ENCODE peak calls at places on chromosome 11, in four cellular contexts. R is NCI-H1417, S is GM03348, Z is HEK293T. C is an unnamed sample.

GRCh38 chr11:2143652-2144548 is 4.7 kb upstream of the IGF2 start:
- DNase-seq in R (peak; percentile 54), S (no peak), Z (no peak), C (no peak)

GRCh38 chr11:49302360-49302759 is 94.0 kb upstream of the FOLH1 start:
- DNase-seq in Z (no peak), R (no peak), S (no peak), C (no peak)

GRCh38 chr11:66363805-66364535 is 7.6 kb downstream of the SLC29A2 start:
- DNase-seq in S (peak; percentile 49), R (peak; percentile 17), Z (peak; percentile 85), C (peak; percentile 45)

GRCh38 chr11:85947431-85948272 is 92.5 kb downstream of the CCDC83 start:
- DNase-seq in R (no peak), S (peak; percentile 70), Z (no peak), C (no peak)

GRCh38 chr11:100403817-100404216 is 283.3 kb upstream of the ARHGAP42 start:
- DNase-seq in R (no peak), S (no peak), Z (no peak), C (no peak)

GRCh38 chr11:65562788-65563187 is 4.6 kb upstream of the LTBP3 start:
- DNase-seq in R (no peak), S (no peak), Z (no peak), C (no peak)

GRCh38 chr11:84800755-84801346 is 826.3 kb downstream of the DLG2 start:
- DNase-seq in S (peak; percentile 75), Z (peak; percentile 8), R (peak; percentile 61), C (no peak)

GRCh38 chr11:14414470-14415461 is 55.8 kb upstream of the RRAS2 start:
- DNase-seq in R (no peak), Z (no peak), S (no peak), C (peak; percentile 21)

GRCh38 chr11:113730887-113731726 is 25.0 kb upstream of the TMPRSS5 start:
- DNase-seq in S (peak; percentile 75), R (peak; percentile 92), Z (peak; percentile 49), C (no peak)